ENCODE peak calls at places on chromosomes 4 and X, in seven cellular contexts. X is CD8-positive, alpha-beta T cell; Z is stomach; J is H1; R is PC-9; M is small intestine; K is cardiac muscle cell. S is an unnamed sample. For H3K4me1, the result is how much of the 10 kb centered on the place peaks cover.

GRCh38 chr4:150501019-150501727 is 80.8 kb upstream of the MAB21L2 start:
- DNase-seq in X (no peak), Z (no peak), J (no peak), R (no peak), M (no peak), K (no peak), S (no peak)

GRCh38 chr4:96183630-96184029 is 343.7 kb downstream of the PDHA2 start:
- DNase-seq in X (no peak), Z (peak), J (no peak), R (no peak), M (peak), K (no peak), S (no peak)

GRCh38 chrX:11770320-11770719 is 12.3 kb downstream of the MSL3 start:
- DNase-seq in X (peak), Z (peak), J (no peak), R (peak), M (peak), K (peak), S (no peak)

GRCh38 chr4:3372264-3372932 is 69.4 kb upstream of the HGFAC start:
- DNase-seq in X (no peak), Z (no peak), J (no peak), R (no peak), M (no peak), K (no peak), S (no peak)

GRCh38 chrX:132426695-132427281 is 62.0 kb downstream of the MBNL3 start:
- DNase-seq in X (no peak), Z (no peak), J (no peak), R (peak), M (no peak), K (no peak), S (no peak)

GRCh38 chr4:113537183-113537977 is 224.2 kb downstream of the CAMK2D start:
- DNase-seq in X (no peak), Z (no peak), J (no peak), R (no peak), M (no peak), K (no peak), S (no peak)

GRCh38 chr4:74942251-74942917 is 9.5 kb downstream of the PARM1 start:
- DNase-seq in X (no peak), Z (no peak), J (no peak), R (peak), M (no peak), K (no peak), S (no peak)

GRCh38 chr4:77994194-77994721 is 62.9 kb upstream of the FRAS1 start:
- DNase-seq in X (no peak), Z (no peak), J (peak), R (no peak), M (peak), K (peak), S (no peak)

GRCh38 chr4:153643406-153644016 is 40.6 kb upstream of the TLR2 start:
- DNase-seq in X (no peak), Z (no peak), J (no peak), R (peak), M (peak), K (peak), S (no peak)

GRCh38 chr4:166538491-166539005 is 665.5 kb downstream of the TLL1 start:
- DNase-seq in X (no peak), Z (no peak), J (no peak), R (no peak), M (no peak), K (no peak), S (no peak)

GRCh38 chrX:105837227-105837626 is 14.9 kb downstream of the NRK start:
- DNase-seq in X (no peak), Z (no peak), J (no peak), R (peak), M (no peak), K (peak), S (peak)

GRCh38 chrX:132983496-132983895 is 25.1 kb upstream of the HS6ST2 start:
- DNase-seq in X (no peak), Z (no peak), J (no peak), R (no peak), M (no peak), K (no peak), S (no peak)

GRCh38 chr4:853416-853781 is 27.5 kb upstream of the CPLX1 start:
- DNase-seq in X (no peak), Z (no peak), J (no peak), R (no peak), M (no peak), K (no peak), S (peak)

GRCh38 chr4:121243476-121243875 is 79.4 kb upstream of the TNIP3 start:
- DNase-seq in X (no peak), Z (no peak), J (no peak), R (no peak), M (no peak), K (no peak), S (no peak)

GRCh38 chr4:58776627-58777026 is 1666.4 kb upstream of the IGFBP7 start:
- DNase-seq in X (no peak), Z (no peak), J (no peak), R (no peak), M (no peak), K (no peak), S (no peak)

GRCh38 chr4:119080721-119081541 is 54.7 kb upstream of the MYOZ2 start:
- DNase-seq in X (no peak), Z (no peak), J (no peak), R (peak), M (peak), K (no peak), S (no peak)
- H3K27ac ChIP-seq in X (no peak), Z (no peak), J (no peak), R (peak), M (peak), K (peak), S (no peak)

GRCh38 chr4:26185436-26185835 is 135.4 kb upstream of the RBPJ start:
- DNase-seq in X (no peak), Z (no peak), J (no peak), R (no peak), M (no peak), K (no peak), S (no peak)

GRCh38 chr4:26179316-26179760 is 141.5 kb upstream of the RBPJ start:
- DNase-seq in X (no peak), Z (no peak), J (no peak), R (no peak), M (no peak), K (no peak), S (no peak)

GRCh38 chr4:26183017-26183416 is 137.8 kb upstream of the RBPJ start:
- DNase-seq in X (no peak), Z (no peak), J (no peak), R (no peak), M (no peak), K (no peak), S (no peak)

GRCh38 chr4:26178874-26179273 is 141.9 kb upstream of the RBPJ start:
- DNase-seq in X (no peak), Z (no peak), J (no peak), R (no peak), M (no peak), K (no peak), S (peak)

GRCh38 chr4:26181616-26182015 is 139.2 kb upstream of the RBPJ start:
- DNase-seq in X (no peak), Z (no peak), J (no peak), R (no peak), M (no peak), K (no peak), S (no peak)
- H3K4me1 ChIP-seq in X (under half), Z (under half), J (under half), R (under half), M (under half), K (under half), S (under half)

DNA sequence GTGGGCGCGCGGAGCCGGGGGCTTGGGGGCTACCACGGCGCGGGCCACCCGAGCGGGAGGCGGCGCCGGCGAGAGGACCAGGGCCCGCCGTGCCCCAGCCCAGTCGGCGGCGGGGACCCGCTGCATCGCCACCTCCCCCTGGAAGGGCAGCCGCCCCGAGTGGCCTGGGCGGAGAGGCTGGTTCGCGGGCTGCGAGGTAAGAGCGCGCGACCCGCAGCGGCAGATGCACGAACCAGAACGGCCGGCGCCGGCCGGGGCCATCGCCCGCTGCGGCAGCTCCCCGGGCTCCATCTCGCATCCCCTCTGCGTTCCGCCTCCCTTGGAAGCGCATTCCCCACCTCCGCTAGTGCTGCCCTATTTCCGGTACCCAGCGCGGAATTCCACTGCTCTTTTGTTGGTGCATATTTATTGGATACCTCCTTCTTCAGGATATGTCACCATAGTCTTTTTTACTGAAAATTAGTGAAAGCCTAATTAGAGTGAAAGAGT is 742 bp downstream of the PKD2 start:
- DNase-seq in X (no peak), Z (peak), J (no peak), R (peak), M (peak), K (peak), S (peak)
- H3K27ac ChIP-seq in X (no peak), Z (peak), J (peak), R (no peak), M (peak), K (no peak), S (peak)

DNA sequence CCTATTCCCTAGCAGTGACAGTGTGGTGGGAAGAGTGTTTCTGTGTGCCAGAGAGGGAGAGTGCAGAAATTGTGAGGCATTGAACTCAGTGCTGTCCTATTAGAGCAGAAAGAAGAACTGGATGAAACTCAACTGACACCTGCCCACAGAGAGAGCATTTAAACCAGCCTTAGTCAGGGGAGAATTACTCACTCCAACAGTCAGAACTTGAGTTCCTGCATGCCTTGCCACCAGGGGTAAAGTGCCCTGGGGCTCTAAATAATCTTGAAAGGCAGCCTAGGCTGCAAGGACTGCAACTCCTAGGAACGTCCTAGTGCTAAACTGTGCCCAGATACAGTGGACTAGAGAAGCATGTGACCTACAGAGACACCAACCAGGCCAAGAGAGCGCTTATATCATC is 12.8 kb downstream of the CYSLTR1 start:
- DNase-seq in X (no peak), Z (no peak), J (no peak), R (no peak), M (no peak), K (no peak), S (no peak)
- H3K4me1 ChIP-seq in X (under half), Z (under half), J (under half), R (under half), M (under half), K (under half), S (under half)

DNA sequence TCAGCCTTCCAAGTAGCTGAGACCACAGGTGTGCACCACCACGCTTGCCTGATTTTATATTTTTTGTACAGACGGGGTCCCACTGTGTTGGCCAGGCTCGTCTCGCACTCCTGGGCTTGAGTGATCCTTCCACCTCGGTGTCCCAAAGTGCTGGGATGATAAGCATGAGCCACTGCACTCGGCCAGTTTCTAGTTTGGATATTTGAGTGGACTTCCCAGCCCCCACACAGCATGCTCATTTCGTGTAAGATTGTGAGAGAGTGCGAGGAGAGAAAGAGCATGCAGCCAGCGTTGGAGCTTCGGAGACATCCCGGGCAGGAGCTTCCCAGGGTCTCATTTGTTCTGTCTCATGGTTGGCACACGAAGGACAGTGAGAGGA is 31.8 kb downstream of the ARSD start:
- DNase-seq in X (no peak), Z (peak), J (no peak), R (no peak), M (no peak), K (peak), S (no peak)
- H3K27ac ChIP-seq in X (no peak), Z (peak), J (no peak), R (peak), M (peak), K (peak), S (no peak)

GRCh38 chrX:40144576-40144975 is 46.8 kb upstream of the BCOR start:
- DNase-seq in X (no peak), Z (no peak), J (no peak), R (no peak), M (no peak), K (no peak), S (no peak)
- H3K4me1 ChIP-seq in X (under half), Z (under half), J (under half), R (under half), M (under half), K (under half), S (under half)

S was measured in aorta.